ENCODE peak calls at places on chromosomes 13 and 19, in seven cellular contexts. X is breast epithelium, N is AG04450, A is brain microvascular endothelial cell, L is kidney epithelial cell, Q is endodermal cell, B is A549. R is an unnamed sample.
A peak's percentile ranks its signal among the peaks of the same experiment; 100 is the strongest.

GRCh38 chr13:48492123-48493075 is 40.5 kb downstream of the RCBTB2 start:
- DNase-seq in X (no peak), N (no peak), A (peak; percentile 11), L (no peak), Q (no peak), B (no peak), R (no peak)

GRCh38 chr13:99975626-99976025 is 4.1 kb upstream of the ZIC5 start:
- DNase-seq in X (no peak), N (no peak), A (no peak), L (no peak), Q (peak; percentile 71), B (no peak), R (no peak)

GRCh38 chr19:35216833-35217707 is 11.5 kb downstream of the FAM187B start:
- DNase-seq in X (no peak), N (no peak), A (no peak), L (no peak), Q (peak; percentile 68), B (no peak), R (no peak)

GRCh38 chr19:18029617-18030338 is 21.8 kb downstream of the ARRDC2 start:
- DNase-seq in X (peak; percentile 78), N (no peak), A (no peak), L (no peak), Q (no peak), B (no peak), R (peak; percentile 99)

GRCh38 chr13:20350819-20351218 is 118.7 kb upstream of the GJB6 start:
- DNase-seq in X (no peak), N (no peak), A (no peak), L (no peak), Q (no peak), B (no peak), R (no peak)

GRCh38 chr13:31957772-31958171 is 73.8 kb upstream of the FRY start:
- DNase-seq in X (no peak), N (no peak), A (no peak), L (no peak), Q (no peak), B (no peak), R (no peak)

GRCh38 chr19:31125071-31125470 is 224.2 kb downstream of the TSHZ3 start:
- DNase-seq in X (no peak), N (no peak), A (no peak), L (no peak), Q (no peak), B (no peak), R (no peak)

GRCh38 chr13:48896312-48896711 is 79.4 kb upstream of the FNDC3A start:
- DNase-seq in X (no peak), N (peak; percentile 38), A (peak; percentile 48), L (no peak), Q (no peak), B (peak; percentile 4), R (no peak)

GRCh38 chr19:57099199-57099661 is 20.6 kb upstream of the USP29 start:
- DNase-seq in X (peak; percentile 61), N (no peak), A (peak; percentile 35), L (no peak), Q (peak; percentile 87), B (peak; percentile 42), R (peak; percentile 39)

GRCh38 chr13:111270765-111271164 is 49.7 kb upstream of the TEX29 start:
- DNase-seq in X (no peak), N (no peak), A (peak; percentile 70), L (no peak), Q (no peak), B (no peak), R (no peak)

GRCh38 chr19:12727745-12728433 is 4.2 kb upstream of the TNPO2 start:
- DNase-seq in X (no peak), N (no peak), A (no peak), L (no peak), Q (no peak), B (no peak), R (no peak)

GRCh38 chr19:28705008-28705407 is 507.9 kb downstream of the UQCRFS1 start:
- DNase-seq in X (no peak), N (peak; percentile 21), A (peak; percentile 80), L (peak; percentile 69), Q (no peak), B (peak; percentile 58), R (no peak)

GRCh38 chr13:30857018-30857417 is 49.1 kb upstream of the MEDAG start:
- DNase-seq in X (no peak), N (no peak), A (no peak), L (no peak), Q (no peak), B (no peak), R (no peak)

GRCh38 chr19:29143183-29143582 is 69.8 kb downstream of the UQCRFS1 start:
- DNase-seq in X (no peak), N (no peak), A (no peak), L (no peak), Q (no peak), B (no peak), R (no peak)

GRCh38 chr19:39430675-39431593 is 4.8 kb downstream of the RPS16 start:
- DNase-seq in X (no peak), N (peak; percentile 85), A (peak; percentile 99), L (peak; percentile 100), Q (peak; percentile 80), B (peak; percentile 100), R (peak; percentile 99)

GRCh38 chr19:13765395-13766094 is 1.2 kb downstream of the MRI1 start:
- DNase-seq in X (no peak), N (no peak), A (no peak), L (no peak), Q (peak; percentile 64), B (no peak), R (no peak)

GRCh38 chr19:10505583-10506229 is 2.5 kb upstream of the KEAP1 start:
- DNase-seq in X (peak; percentile 81), N (no peak), A (peak; percentile 56), L (no peak), Q (peak; percentile 94), B (peak; percentile 77), R (no peak)

GRCh38 chr13:99686157-99686572 is 184.9 kb downstream of the TM9SF2 start:
- DNase-seq in X (no peak), N (no peak), A (peak; percentile 64), L (no peak), Q (peak; percentile 84), B (peak; percentile 9), R (no peak)

GRCh38 chr13:72839831-72840426 is 58.0 kb downstream of the PIBF1 start:
- DNase-seq in X (peak; percentile 55), N (peak; percentile 3), A (peak; percentile 44), L (no peak), Q (peak; percentile 81), B (peak; percentile 60), R (peak; percentile 14)

GRCh38 chr19:41869374-41869955 is 7.6 kb upstream of the CD79A start:
- DNase-seq in X (no peak), N (no peak), A (no peak), L (no peak), Q (no peak), B (no peak), R (no peak)

GRCh38 chr13:35882722-35883497 is 248.3 kb downstream of the DCLK1 start:
- DNase-seq in X (no peak), N (no peak), A (peak; percentile 45), L (no peak), Q (peak; percentile 53), B (no peak), R (no peak)

GRCh38 chr13:33403807-33404362 is 118.3 kb upstream of the STARD13 start:
- DNase-seq in X (no peak), N (no peak), A (no peak), L (no peak), Q (no peak), B (no peak), R (no peak)

GRCh38 chr19:34925278-34925855 is 1.3 kb upstream of the ZNF30 start:
- DNase-seq in X (no peak), N (no peak), A (no peak), L (no peak), Q (no peak), B (no peak), R (no peak)

GRCh38 chr19:35414442-35414841 is 33.6 kb upstream of the FFAR2 start:
- DNase-seq in X (no peak), N (no peak), A (no peak), L (no peak), Q (no peak), B (no peak), R (no peak)

GRCh38 chr13:39618546-39618945 is 15.6 kb upstream of the LHFPL6 start:
- DNase-seq in X (no peak), N (no peak), A (no peak), L (no peak), Q (no peak), B (no peak), R (no peak)

GRCh38 chr13:39612023-39612637 is 9.1 kb upstream of the LHFPL6 start:
- DNase-seq in X (no peak), N (peak; percentile 43), A (peak; percentile 76), L (no peak), Q (peak; percentile 88), B (peak; percentile 55), R (peak; percentile 18)

GRCh38 chr13:39616087-39616694 is 13.2 kb upstream of the LHFPL6 start:
- DNase-seq in X (no peak), N (peak; percentile 33), A (peak; percentile 56), L (no peak), Q (peak; percentile 79), B (peak; percentile 54), R (no peak)
- TF ChIP-seq CTCF in X (peak; percentile 71), N (peak; percentile 98), A (peak; percentile 94), L (peak; percentile 93), Q (peak; percentile 92), B (peak; percentile 72), R (peak; percentile 79)

GRCh38 chr19:46639356-46640061 is 3.5 kb upstream of the GNG8 start:
- DNase-seq in X (no peak), N (no peak), A (no peak), L (no peak), Q (no peak), B (no peak), R (no peak)
- H3K4me3 ChIP-seq in X (peak overlapping the region; percentile 55), N (peak overlapping the region; percentile 50), A (peak overlapping the region; percentile 51), L (peak overlapping the region; percentile 12), Q (peak overlapping the region; percentile 78), B (peak overlapping the region; percentile 55), R (peak overlapping the region; percentile 34)

GRCh38 chr13:77872995-77873394 is 45.6 kb downstream of the EDNRB start:
- DNase-seq in X (no peak), N (no peak), A (no peak), L (no peak), Q (no peak), B (no peak), R (no peak)
- TF ChIP-seq CTCF in X (no peak), N (no peak), A (no peak), L (no peak), Q (no peak), B (no peak), R (no peak)

DNA sequence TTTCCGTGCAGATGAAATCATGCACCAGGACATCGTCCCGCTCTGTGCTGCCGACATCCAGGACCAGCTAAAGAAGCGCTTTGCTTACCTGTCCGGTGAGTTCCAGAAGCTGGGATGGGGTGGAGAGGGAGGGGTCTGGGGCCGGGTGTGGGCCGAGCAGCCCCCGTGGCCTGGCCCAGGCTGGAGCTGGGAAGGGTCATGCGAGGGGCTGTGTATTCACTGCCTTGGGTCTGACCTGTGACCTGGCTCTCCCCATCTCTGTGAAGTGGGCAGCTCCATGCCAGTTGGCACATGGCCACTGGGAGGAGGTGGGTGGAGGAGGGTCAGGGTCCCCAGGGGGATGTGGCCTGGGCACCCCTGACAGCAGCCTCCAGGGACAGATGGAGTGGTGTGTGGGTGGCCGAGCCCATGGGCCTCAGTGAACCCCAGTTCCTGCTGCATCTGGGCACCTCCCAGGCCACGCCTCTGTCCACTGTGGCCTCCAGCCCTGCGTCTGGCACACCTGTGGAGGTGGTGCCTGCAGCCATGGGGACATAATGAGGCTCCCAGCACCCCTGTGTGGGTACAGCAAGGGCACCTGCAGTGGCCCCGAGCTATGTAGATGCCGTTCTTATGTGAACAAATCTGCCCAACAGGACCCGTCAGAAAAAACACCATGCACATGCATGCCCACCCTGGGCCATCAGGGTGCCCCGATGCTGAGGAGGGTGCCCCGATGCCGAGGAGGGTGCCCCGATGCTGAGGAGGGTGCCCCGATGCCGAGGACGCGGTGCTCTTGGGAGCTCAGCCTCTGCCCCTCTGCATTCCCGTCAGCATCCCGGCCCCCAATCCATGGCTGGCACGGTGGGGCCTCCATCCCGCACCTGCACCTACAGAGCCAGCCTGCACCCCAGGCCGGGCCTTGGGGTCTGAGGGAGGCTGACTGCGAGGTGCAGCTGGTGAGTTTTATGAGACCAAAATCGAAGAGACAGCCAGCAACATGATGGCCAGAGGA is 46.0 kb downstream of the MCF2L start:
- DNase-seq in X (no peak), N (no peak), A (no peak), L (no peak), Q (no peak), B (no peak), R (no peak)
- H3K4me3 ChIP-seq in X (no peak overlapping the region), N (no peak overlapping the region), A (no peak overlapping the region), L (no peak overlapping the region), Q (no peak overlapping the region), B (no peak overlapping the region), R (no peak overlapping the region)

R was measured in LNCaP clone FGC.